ENCODE peak calls at places on chromosomes 11 and 22, in six cellular contexts. J is CD8-positive, alpha-beta memory T cell; H is heart left ventricle; X is mesendoderm; D is brain microvascular endothelial cell; R is fibroblast of lung. E is an unnamed sample.

GRCh38 chr11:106603971-106604370 is 414.3 kb downstream of the GUCY1A2 start:
- DNase-seq in D (no peak), R (no peak), H (no peak), X (peak; percentile 32), J (no peak), E (no peak)

GRCh38 chr11:23318670-23319069 is 458.4 kb upstream of the CCDC179 start:
- DNase-seq in H (no peak), J (no peak), X (no peak), D (no peak), R (no peak), E (no peak)

GRCh38 chr11:121347805-121348204 is 55.2 kb downstream of the SC5D start:
- DNase-seq in H (no peak), J (no peak), D (no peak), X (peak; percentile 59), R (no peak), E (no peak)

GRCh38 chr11:91664521-91664920 is 560.1 kb upstream of the FAT3 start:
- DNase-seq in R (no peak), J (no peak), H (no peak), X (peak; percentile 45), D (no peak), E (peak; percentile 8)

GRCh38 chr11:75170463-75171201 is 19.7 kb downstream of the SLCO2B1 start:
- DNase-seq in J (no peak), X (peak; percentile 23), H (no peak), D (no peak), R (no peak), E (peak; percentile 36)

GRCh38 chr22:49517721-49518120 is 310.0 kb downstream of the BRD1 start:
- DNase-seq in J (no peak), H (no peak), D (no peak), X (no peak), R (no peak), E (peak; percentile 37)

GRCh38 chr11:85115798-85116197 is 511.3 kb downstream of the DLG2 start:
- DNase-seq in R (no peak), D (no peak), J (no peak), H (no peak), X (no peak), E (no peak)

GRCh38 chr11:335779-336665 is 15.4 kb upstream of the IFITM3 start:
- DNase-seq in R (no peak), H (peak; percentile 63), X (no peak), D (no peak), J (no peak), E (no peak)

GRCh38 chr11:132941024-132941646 is 591.2 kb downstream of the OPCML start:
- DNase-seq in D (peak; percentile 39), J (no peak), H (no peak), X (peak; percentile 35), R (peak; percentile 62), E (peak; percentile 40)

GRCh38 chr11:17762309-17762974 is 27.9 kb downstream of the KCNC1 start:
- DNase-seq in X (no peak), R (no peak), H (no peak), J (no peak), D (no peak), E (no peak)

GRCh38 chr11:111540114-111540920 is at the start of gene LAYN:
- DNase-seq in J (peak; percentile 10), X (peak; percentile 50), D (peak; percentile 12), R (no peak), H (peak; percentile 62), E (peak; percentile 86)

GRCh38 chr11:35546317-35546716 is 20.9 kb upstream of the PAMR1 start:
- DNase-seq in J (no peak), R (no peak), H (no peak), D (no peak), X (no peak), E (no peak)

GRCh38 chr11:128179512-128179911 is 407.8 kb downstream of the ETS1 start:
- DNase-seq in R (no peak), J (no peak), H (no peak), X (no peak), D (no peak), E (no peak)

GRCh38 chr11:130070109-130070828 is 575 bp downstream of the APLP2 start:
- DNase-seq in R (peak; percentile 44), H (peak; percentile 49), D (no peak), X (peak; percentile 64), J (peak; percentile 31), E (peak; percentile 77)

GRCh38 chr11:128052912-128053641 is 534.3 kb downstream of the ETS1 start:
- DNase-seq in D (peak; percentile 74), X (no peak), R (peak; percentile 65), J (no peak), H (no peak), E (no peak)

GRCh38 chr22:36870250-36870649 is 9.4 kb downstream of the NCF4 start:
- DNase-seq in D (no peak), H (no peak), R (no peak), X (no peak), J (no peak), E (no peak)

GRCh38 chr11:3959015-3959917 is 103.8 kb downstream of the STIM1 start:
- DNase-seq in H (no peak), R (peak; percentile 33), D (peak; percentile 76), X (peak; percentile 53), J (no peak), E (peak; percentile 23)

GRCh38 chr11:128195057-128195751 is 392.2 kb downstream of the ETS1 start:
- DNase-seq in R (peak; percentile 47), D (no peak), H (no peak), J (peak; percentile 38), X (no peak), E (no peak)

GRCh38 chr11:95711945-95712221 is 77.7 kb downstream of the FAM76B start:
- DNase-seq in D (no peak), X (no peak), H (no peak), J (no peak), R (no peak), E (no peak)

GRCh38 chr11:129372609-129373488 is 2.8 kb upstream of the BARX2 start:
- DNase-seq in H (no peak), X (peak; percentile 25), D (no peak), J (no peak), R (no peak), E (peak; percentile 81)

GRCh38 chr11:88313441-88313840 is 24.1 kb downstream of the CTSC start:
- DNase-seq in D (no peak), J (no peak), H (no peak), R (no peak), X (no peak), E (no peak)

GRCh38 chr22:31583861-31584485 is 78.0 kb downstream of the PISD start:
- DNase-seq in H (no peak), D (peak; percentile 53), X (no peak), J (no peak), R (peak; percentile 36), E (no peak)

GRCh38 chr11:24714601-24715000 is 217.7 kb downstream of the LUZP2 start:
- DNase-seq in J (no peak), R (no peak), X (no peak), D (no peak), H (no peak), E (no peak)

GRCh38 chr11:128302425-128303186 is 284.8 kb downstream of the ETS1 start:
- DNase-seq in H (no peak), X (peak; percentile 16), J (peak; percentile 61), R (no peak), D (no peak), E (no peak)

DNA sequence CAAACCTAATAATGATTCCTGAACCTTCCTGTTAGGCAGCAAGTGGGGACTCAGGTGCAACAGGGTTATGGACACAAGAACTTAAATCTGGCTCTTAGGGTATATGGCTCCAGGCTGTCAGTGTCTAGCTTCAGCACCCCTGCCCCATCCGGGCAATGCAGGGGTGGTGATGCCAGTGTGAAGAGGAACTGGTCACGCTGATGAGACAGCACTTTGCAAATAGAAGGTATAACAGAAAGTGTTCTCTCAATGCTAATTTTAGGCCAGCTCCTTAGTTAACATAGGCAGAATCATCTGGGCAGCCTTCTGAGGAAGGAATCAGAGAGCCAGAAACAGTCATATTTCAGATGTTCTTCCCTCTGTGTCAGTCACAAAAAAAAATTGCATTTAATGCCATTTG is 41.2 kb downstream of the SYT9 start:
- DNase-seq in R (no peak), J (no peak), D (no peak), X (no peak), H (no peak), E (no peak)
- H3K27me3 ChIP-seq in R (no peaks in the 10 kb centered on the region), J (no peaks in the 10 kb centered on the region), D (no peaks in the 10 kb centered on the region), X (no peaks in the 10 kb centered on the region), H (no peaks in the 10 kb centered on the region), E (no peaks in the 10 kb centered on the region)

GRCh38 chr11:107951105-107951504 is 22.9 kb downstream of the RAB39A start:
- DNase-seq in J (no peak), R (no peak), X (no peak), D (no peak), H (no peak), E (no peak)

GRCh38 chr11:107953506-107953905 is 25.3 kb downstream of the RAB39A start:
- DNase-seq in J (no peak), H (no peak), D (no peak), X (peak; percentile 22), R (no peak), E (no peak)

GRCh38 chr11:107961480-107961879 is 33.2 kb downstream of the RAB39A start:
- DNase-seq in D (no peak), R (no peak), H (no peak), J (no peak), X (no peak), E (no peak)

GRCh38 chr11:107957109-107957588 is 28.9 kb downstream of the RAB39A start:
- DNase-seq in X (peak; percentile 19), J (no peak), H (no peak), R (no peak), D (no peak), E (no peak)

DNA sequence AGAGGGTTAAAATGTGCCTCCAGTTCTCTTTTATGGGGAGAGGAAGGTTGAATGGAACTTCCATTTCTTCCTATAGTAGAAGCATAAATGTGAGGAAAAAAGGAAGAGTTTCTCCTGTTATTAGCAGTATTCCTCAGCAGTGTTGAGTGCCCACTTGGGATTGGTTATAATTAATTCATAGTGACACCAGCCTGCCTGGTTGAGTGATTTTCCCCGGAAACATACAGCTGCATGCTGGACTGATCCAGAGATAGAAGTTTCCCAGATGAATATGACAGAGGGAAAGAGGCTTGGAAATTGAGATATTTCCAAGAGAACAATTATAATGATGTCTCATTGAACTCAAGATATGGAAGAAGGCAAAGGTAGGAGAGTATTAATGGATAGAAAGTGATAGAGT is 28.3 kb downstream of the RAB39A start:
- DNase-seq in D (no peak), R (no peak), J (no peak), H (no peak), X (no peak), E (no peak)
- H3K4me3 ChIP-seq in D (no peak overlapping the region), R (no peak overlapping the region), J (no peak overlapping the region), H (no peak overlapping the region), X (no peak overlapping the region), E (no peak overlapping the region)

GRCh38 chr22:27372969-27373670 is 428.4 kb downstream of the MN1 start:
- DNase-seq in D (peak; percentile 18), X (peak; percentile 97), R (no peak), J (no peak), H (no peak), E (peak; percentile 62)
- H3K27me3 ChIP-seq in D (no peaks in the 10 kb centered on the region), X (no peaks in the 10 kb centered on the region), R (peaks cover 7% of the 10 kb centered on the region), J (no peaks in the 10 kb centered on the region), H (peaks cover 5% of the 10 kb centered on the region), E (no peaks in the 10 kb centered on the region)

GRCh38 chr11:73981051-73981805 is 1.4 kb downstream of the UCP2 start:
- DNase-seq in H (no peak), J (no peak), R (no peak), D (no peak), X (no peak), E (peak; percentile 26)
- H3K4me3 ChIP-seq in H (peak overlapping the region; percentile 85), J (peak overlapping the region; percentile 97), R (peak overlapping the region; percentile 61), D (peak overlapping the region; percentile 77), X (peak overlapping the region; percentile 58), E (peak overlapping the region; percentile 81)

E was measured in H7.